ENCODE peak calls at places on chromosomes 7 and 10, in six cellular contexts. V is PC-3, J is mesendoderm, K is neuronal stem cell, P is GM23248, W is HCT116. N is an unnamed sample.

GRCh38 chr7:131895541-131896173 is 339.2 kb upstream of the PODXL start:
- DNase-seq in W (peak; percentile 78), P (peak; percentile 98), V (peak; percentile 95), J (peak; percentile 64), K (no peak), N (no peak)

GRCh38 chr7:158973440-158973839 is 117.1 kb downstream of the DYNC2I1 start:
- DNase-seq in V (peak; percentile 55), K (no peak), P (no peak), W (peak; percentile 64), J (peak; percentile 71), N (peak; percentile 93)

GRCh38 chr10:127194598-127194997 is 1.8 kb downstream of the INSYN2A start:
- DNase-seq in P (no peak), V (no peak), J (no peak), K (no peak), W (no peak), N (no peak)

GRCh38 chr10:77308084-77308732 is 329.4 kb downstream of the KCNMA1 start:
- DNase-seq in P (no peak), W (no peak), V (no peak), J (no peak), K (no peak), N (no peak)

GRCh38 chr7:49398236-49398635 is 375.2 kb upstream of the VWC2 start:
- DNase-seq in V (no peak), K (no peak), W (no peak), J (no peak), P (no peak), N (no peak)

GRCh38 chr7:144761493-144761892 is 74.4 kb downstream of the TPK1 start:
- DNase-seq in K (no peak), P (no peak), W (no peak), J (no peak), V (no peak), N (no peak)

GRCh38 chr7:74294191-74294998 is 5.2 kb downstream of the CLIP2 start:
- DNase-seq in K (no peak), J (no peak), V (no peak), W (no peak), P (peak; percentile 80), N (no peak)

GRCh38 chr10:62614389-62615157 is 189.9 kb upstream of the ADO start:
- DNase-seq in P (peak; percentile 91), J (no peak), V (peak; percentile 99), W (no peak), K (no peak), N (no peak)

GRCh38 chr7:76089865-76090495 is 42.1 kb downstream of the MDH2 start:
- DNase-seq in P (no peak), J (no peak), W (no peak), V (peak; percentile 85), K (no peak), N (no peak)

GRCh38 chr7:10802526-10802925 is 171.1 kb upstream of the PHF14 start:
- DNase-seq in P (peak; percentile 78), K (no peak), W (no peak), V (peak; percentile 22), J (peak; percentile 77), N (no peak)

GRCh38 chr7:7554647-7555575 is 11.8 kb upstream of the MIOS start:
- DNase-seq in V (no peak), P (peak; percentile 40), J (no peak), W (no peak), K (no peak), N (no peak)

GRCh38 chr10:99595770-99596465 is 24.3 kb downstream of the SLC25A28 start:
- DNase-seq in W (no peak), P (peak; percentile 9), V (no peak), K (peak; percentile 12), J (peak; percentile 91), N (no peak)

GRCh38 chr10:124911124-124912051 is 30.5 kb upstream of the ZRANB1 start:
- DNase-seq in V (no peak), K (no peak), W (no peak), P (peak; percentile 72), J (peak; percentile 15), N (no peak)

GRCh38 chr7:29289156-29290021 is 94.8 kb downstream of the CHN2 start:
- DNase-seq in P (no peak), J (no peak), W (no peak), K (peak; percentile 23), V (no peak), N (peak; percentile 96)

GRCh38 chr7:9681284-9681683 is 1247.9 kb downstream of the NXPH1 start:
- DNase-seq in V (no peak), P (no peak), K (no peak), J (no peak), W (no peak), N (no peak)

GRCh38 chr7:105854516-105854915 is 21.9 kb downstream of the ATXN7L1 start:
- DNase-seq in W (no peak), V (no peak), J (no peak), P (peak; percentile 32), K (no peak), N (no peak)

GRCh38 chr7:41629711-41630111 is 73.2 kb downstream of the INHBA start:
- DNase-seq in V (no peak), K (no peak), P (peak; percentile 68), J (no peak), W (no peak), N (no peak)

GRCh38 chr10:133528845-133529575 is 1.8 kb downstream of the CYP2E1 start:
- DNase-seq in J (no peak), V (peak; percentile 40), W (no peak), P (peak; percentile 35), K (no peak), N (no peak)

GRCh38 chr7:139860090-139860773 is 31.2 kb downstream of the TBXAS1 start:
- DNase-seq in W (no peak), K (no peak), V (no peak), J (no peak), P (no peak), N (no peak)

GRCh38 chr10:110212119-110213006 is 5.0 kb downstream of the MXI1 start:
- DNase-seq in K (no peak), P (peak; percentile 33), W (no peak), V (no peak), J (no peak), N (peak; percentile 54)

GRCh38 chr7:140348161-140348849 is 50.0 kb downstream of the SLC37A3 start:
- DNase-seq in P (peak; percentile 98), W (no peak), V (no peak), J (no peak), K (no peak), N (no peak)

GRCh38 chr10:47246409-47247189 is 53.4 kb upstream of the GDF10 start:
- DNase-seq in P (no peak), J (no peak), V (no peak), W (no peak), K (no peak), N (no peak)

GRCh38 chr7:128167316-128167691 is 73.8 kb upstream of the LEP start:
- DNase-seq in P (peak; percentile 82), J (peak; percentile 60), W (no peak), V (peak; percentile 16), K (no peak), N (no peak)

GRCh38 chr10:6139470-6139869 is 50.6 kb downstream of the RBM17 start:
- DNase-seq in V (no peak), P (no peak), K (no peak), J (no peak), W (no peak), N (no peak)

GRCh38 chr10:57222129-57222528 is 861.1 kb upstream of the ZWINT start:
- DNase-seq in W (no peak), P (no peak), K (no peak), V (no peak), J (no peak), N (no peak)
- H3K9ac ChIP-seq in W (no peak overlapping the region), P (no peak overlapping the region), K (no peak overlapping the region), V (no peak overlapping the region), J (no peak overlapping the region), N (no peak overlapping the region)

GRCh38 chr10:32983333-32983909 is 25.4 kb upstream of the ITGB1 start:
- DNase-seq in W (peak; percentile 84), J (peak; percentile 94), P (peak; percentile 96), K (no peak), V (peak; percentile 98), N (peak; percentile 58)
- H3K4me1 ChIP-seq in W (peaks cover 64% of the 10 kb centered on the region), J (peaks cover 6% of the 10 kb centered on the region), P (peaks cover 77% of the 10 kb centered on the region), K (peaks cover 30% of the 10 kb centered on the region), V (peaks cover 72% of the 10 kb centered on the region), N (peaks cover 91% of the 10 kb centered on the region)

GRCh38 chr7:117004899-117005298 is 51.6 kb downstream of the ST7 start:
- DNase-seq in J (peak; percentile 40), V (no peak), W (no peak), K (no peak), P (peak; percentile 20), N (no peak)
- H3K27ac ChIP-seq in J (no peak overlapping the region), V (no peak overlapping the region), W (no peak overlapping the region), K (no peak overlapping the region), P (no peak overlapping the region), N (no peak overlapping the region)

GRCh38 chr7:136958016-136958415 is 89.6 kb downstream of the CHRM2 start:
- DNase-seq in V (no peak), K (no peak), W (no peak), J (no peak), P (peak; percentile 36), N (no peak)

GRCh38 chr7:136957391-136957790 is 88.9 kb downstream of the CHRM2 start:
- DNase-seq in K (no peak), P (peak; percentile 54), W (no peak), J (no peak), V (peak; percentile 88), N (no peak)

GRCh38 chr7:136953386-136953785 is 84.9 kb downstream of the CHRM2 start:
- DNase-seq in J (no peak), P (peak; percentile 68), K (no peak), V (peak; percentile 67), W (no peak), N (no peak)

GRCh38 chr7:136956232-136956631 is 87.8 kb downstream of the CHRM2 start:
- DNase-seq in V (peak; percentile 76), W (no peak), J (no peak), K (no peak), P (peak; percentile 44), N (no peak)

DNA sequence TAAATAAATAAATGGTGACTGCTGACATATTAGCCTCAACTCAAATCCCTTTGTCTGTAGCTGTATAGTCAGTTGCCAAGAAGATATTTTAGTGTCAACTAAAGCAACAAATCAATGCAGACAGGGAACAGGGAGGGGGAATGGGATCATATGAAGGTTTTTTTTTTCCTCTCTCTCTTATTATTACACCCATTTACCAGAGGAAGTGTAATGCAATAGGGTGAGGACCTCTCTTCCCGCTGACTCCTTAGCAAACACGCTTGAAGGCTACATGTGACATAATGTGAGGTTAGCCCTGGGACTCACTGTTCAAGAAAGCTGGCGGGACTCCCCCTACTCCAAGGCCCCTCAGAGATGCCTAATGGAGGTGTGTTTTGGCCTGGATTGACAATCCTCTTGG is 88.2 kb downstream of the CHRM2 start:
- DNase-seq in W (no peak), J (no peak), K (no peak), P (no peak), V (peak; percentile 33), N (no peak)
- H3K9ac ChIP-seq in W (no peak overlapping the region), J (no peak overlapping the region), K (no peak overlapping the region), P (no peak overlapping the region), V (peak overlapping the region; percentile 18), N (no peak overlapping the region)

DNA sequence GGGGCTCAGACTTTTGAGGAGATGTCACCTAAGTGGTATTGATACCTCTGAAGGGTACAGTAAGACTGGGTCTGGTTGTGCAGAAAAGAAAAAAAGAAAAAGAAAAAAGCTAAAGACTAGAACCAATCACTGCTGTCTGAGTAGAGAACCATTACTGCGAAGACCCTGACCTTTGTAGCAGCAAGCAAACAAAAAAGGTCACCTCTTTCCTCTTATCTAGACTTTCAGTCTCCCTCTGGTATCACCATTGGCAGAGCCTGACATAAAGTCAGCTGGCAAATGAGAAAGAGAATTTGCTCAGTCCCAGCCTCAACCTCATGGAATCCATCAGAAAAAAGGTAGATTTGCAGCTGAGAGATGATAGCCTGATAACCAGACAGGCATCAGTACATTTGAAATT is 2.6 kb upstream of the DNTT start:
- DNase-seq in W (no peak), P (no peak), V (no peak), J (peak; percentile 4), K (no peak), N (no peak)
- H3K4me1 ChIP-seq in W (no peaks in the 10 kb centered on the region), P (no peaks in the 10 kb centered on the region), V (no peaks in the 10 kb centered on the region), J (peaks cover 3% of the 10 kb centered on the region), K (no peaks in the 10 kb centered on the region), N (peaks cover 5% of the 10 kb centered on the region)